ENCODE peak calls at places on chromosome 5, in five cellular contexts. P is CD8-positive, alpha-beta T cell; F is spleen; I is fibroblast of pulmonary artery; B is psoas muscle. R is an unnamed sample.

GRCh38 chr5:100803391-100803790 is 99.7 kb downstream of the ST8SIA4 start:
- DNase-seq in P (no peak), F (peak; percentile 47), I (peak; percentile 29), B (no peak), R (no peak)

GRCh38 chr5:9776525-9776924 is 146.4 kb upstream of the TAS2R1 start:
- DNase-seq in P (no peak), F (no peak), I (peak; percentile 35), B (no peak), R (no peak)

GRCh38 chr5:56069652-56070226 is 75.0 kb upstream of the IL6ST start:
- DNase-seq in P (no peak), F (no peak), I (no peak), B (no peak), R (no peak)

GRCh38 chr5:157761690-157762611 is 18.4 kb downstream of the LSM11 start:
- DNase-seq in P (no peak), F (no peak), I (peak; percentile 83), B (no peak), R (peak; percentile 35)

GRCh38 chr5:181069767-181070491 is 29.9 kb downstream of the BTNL9 start:
- DNase-seq in P (no peak), F (no peak), I (no peak), B (no peak), R (no peak)

GRCh38 chr5:57889558-57889957 is 406.9 kb upstream of the ACTBL2 start:
- DNase-seq in P (no peak), F (no peak), I (peak; percentile 68), B (no peak), R (peak; percentile 35)

GRCh38 chr5:149175346-149176113 is 34.2 kb downstream of the ABLIM3 start:
- DNase-seq in P (no peak), F (no peak), I (peak; percentile 53), B (peak; percentile 89), R (no peak)

GRCh38 chr5:179375236-179375685 is 30.0 kb upstream of the ADAMTS2 start:
- DNase-seq in P (no peak), F (no peak), I (no peak), B (no peak), R (no peak)

GRCh38 chr5:90056911-90057705 is 352.4 kb downstream of the CETN3 start:
- DNase-seq in P (no peak), F (no peak), I (no peak), B (no peak), R (no peak)

GRCh38 chr5:122532035-122532434 is 220.0 kb downstream of the SNCAIP start:
- DNase-seq in P (no peak), F (no peak), I (no peak), B (no peak), R (no peak)

GRCh38 chr5:95084757-95085156 is 200.1 kb downstream of the MCTP1 start:
- DNase-seq in P (no peak), F (no peak), I (no peak), B (no peak), R (no peak)

GRCh38 chr5:177385720-177386119 is 1.5 kb downstream of the SLC34A1 start:
- DNase-seq in P (no peak), F (no peak), I (no peak), B (no peak), R (no peak)

GRCh38 chr5:66807743-66808142 is 211.6 kb downstream of the MAST4 start:
- DNase-seq in P (no peak), F (no peak), I (peak; percentile 75), B (no peak), R (no peak)
- TF ChIP-seq CTCF in P (no peak), F (no peak), I (peak; percentile 69), B (peak; percentile 30), R (peak; percentile 55)

DNA sequence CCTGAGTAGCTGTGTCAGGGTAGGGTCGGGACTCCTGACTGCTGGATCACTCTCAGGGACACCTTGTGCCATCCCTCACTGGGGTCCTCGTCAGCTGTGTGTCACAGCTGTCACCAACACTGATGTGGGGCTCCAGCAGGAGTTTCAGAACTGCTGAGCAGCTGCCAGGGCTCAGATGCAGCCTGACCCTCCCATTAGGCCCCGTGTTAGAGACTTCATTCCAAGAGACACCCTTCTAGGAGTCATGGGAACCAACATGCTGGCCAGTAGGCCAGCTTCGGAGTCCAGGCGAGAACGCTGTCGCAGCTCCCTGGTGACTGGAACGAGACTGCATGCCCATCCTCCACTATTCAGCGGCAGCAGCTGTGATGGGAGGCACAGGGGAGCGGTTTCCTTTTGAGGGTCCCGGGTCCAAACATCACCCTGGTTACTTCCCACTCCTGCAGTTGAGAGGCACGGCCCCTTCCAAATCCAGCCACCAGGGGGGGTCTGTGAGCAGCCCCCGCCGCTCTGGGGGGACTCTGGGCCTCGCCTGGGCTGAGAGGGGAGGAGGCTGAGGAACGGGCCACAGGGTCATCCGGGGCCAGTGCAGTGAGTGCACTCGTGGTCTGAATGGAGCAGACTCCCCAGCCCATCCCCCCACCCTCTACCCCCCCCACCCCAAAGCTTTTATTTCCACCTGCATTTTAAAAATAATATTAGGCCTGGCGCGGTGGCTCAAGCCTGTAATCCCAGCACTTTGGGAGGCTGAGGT is 12.6 kb upstream of the TCF7 start:
- DNase-seq in P (peak; percentile 81), F (peak; percentile 94), I (no peak), B (peak; percentile 84), R (no peak)
- H3K4me3 ChIP-seq in P (peak overlapping the region; percentile 12), F (no peak overlapping the region), I (no peak overlapping the region), B (no peak overlapping the region), R (no peak overlapping the region)

DNA sequence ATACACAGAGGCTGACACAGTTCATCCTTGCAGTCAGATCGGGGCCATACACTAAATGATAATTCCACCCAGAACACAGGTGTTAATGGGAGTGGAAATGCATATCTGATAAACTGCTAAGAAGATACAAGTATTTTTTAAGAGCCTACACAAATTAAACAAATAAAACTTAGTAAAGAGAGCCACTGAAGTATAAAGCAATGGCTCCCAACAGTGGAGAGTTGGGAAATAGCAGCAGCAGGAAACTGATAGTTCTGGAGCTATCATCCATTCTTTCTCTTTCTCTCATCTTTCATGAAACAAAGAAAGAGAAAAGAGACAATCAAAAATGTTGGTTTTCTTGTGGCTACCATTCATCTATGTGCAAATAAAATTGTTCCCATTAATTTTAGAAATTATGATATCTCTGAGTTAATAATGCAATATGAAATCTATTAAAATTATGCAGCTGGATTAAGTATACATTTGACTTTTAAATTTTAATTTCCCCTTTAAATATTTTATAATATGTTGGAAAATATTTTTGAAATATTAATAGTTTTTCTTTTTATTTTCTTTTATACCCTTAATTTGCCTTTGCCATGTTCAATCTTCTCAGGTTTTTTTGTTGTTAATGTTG is 120.8 kb downstream of the EMB start:
- DNase-seq in P (no peak), F (no peak), I (no peak), B (no peak), R (no peak)
- TF ChIP-seq CTCF in P (no peak), F (no peak), I (no peak), B (no peak), R (peak; percentile 85)

GRCh38 chr5:154406231-154406630 is 39.6 kb upstream of the SAP30L start:
- DNase-seq in P (no peak), F (no peak), I (no peak), B (no peak), R (no peak)

GRCh38 chr5:154403776-154404387 is 41.9 kb upstream of the SAP30L start:
- DNase-seq in P (no peak), F (no peak), I (no peak), B (no peak), R (no peak)

GRCh38 chr5:154406826-154407225 is 39.0 kb upstream of the SAP30L start:
- DNase-seq in P (no peak), F (no peak), I (no peak), B (no peak), R (no peak)

GRCh38 chr5:154403234-154403633 is 42.6 kb upstream of the SAP30L start:
- DNase-seq in P (no peak), F (peak; percentile 38), I (no peak), B (no peak), R (no peak)

GRCh38 chr5:154405078-154405792 is 40.6 kb upstream of the SAP30L start:
- DNase-seq in P (peak; percentile 66), F (peak; percentile 95), I (peak; percentile 78), B (peak; percentile 87), R (peak; percentile 30)
- H3K4me3 ChIP-seq in P (no peak overlapping the region), F (peak overlapping the region; percentile 25), I (peak overlapping the region; percentile 43), B (peak overlapping the region; percentile 60), R (peak overlapping the region; percentile 42)

DNA sequence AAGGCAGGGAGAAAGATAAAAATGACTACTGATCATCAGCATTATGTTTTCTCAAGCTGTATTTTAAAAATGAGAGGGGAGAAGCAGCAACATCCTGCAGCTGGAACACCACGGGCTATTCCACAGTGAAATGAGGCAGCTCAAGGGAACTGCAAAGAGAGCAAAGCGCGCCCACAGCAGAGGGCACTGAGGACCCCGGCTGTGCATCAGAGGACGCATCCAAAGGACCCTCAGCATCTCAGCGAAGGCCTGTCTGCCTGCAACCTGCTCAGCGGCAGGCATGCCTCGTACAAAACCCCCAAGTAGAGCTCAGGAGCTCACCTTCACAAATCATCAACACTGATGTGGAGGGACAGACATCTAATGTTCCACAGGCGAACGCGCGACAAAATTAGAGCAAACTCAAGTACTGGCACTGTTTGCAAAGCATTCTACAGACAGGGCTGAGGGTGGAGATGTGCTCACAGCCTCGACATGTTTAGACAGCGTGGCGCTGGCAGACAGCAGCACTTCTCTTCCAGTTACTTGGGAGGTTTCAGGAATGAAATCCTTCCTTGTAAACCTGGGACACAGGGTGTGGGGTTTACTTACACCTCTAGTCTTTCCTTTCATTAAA is 80.9 kb downstream of the DCP2 start:
- DNase-seq in P (no peak), F (peak; percentile 47), I (no peak), B (no peak), R (no peak)
- TF ChIP-seq CTCF in P (no peak), F (no peak), I (no peak), B (no peak), R (no peak)

DNA sequence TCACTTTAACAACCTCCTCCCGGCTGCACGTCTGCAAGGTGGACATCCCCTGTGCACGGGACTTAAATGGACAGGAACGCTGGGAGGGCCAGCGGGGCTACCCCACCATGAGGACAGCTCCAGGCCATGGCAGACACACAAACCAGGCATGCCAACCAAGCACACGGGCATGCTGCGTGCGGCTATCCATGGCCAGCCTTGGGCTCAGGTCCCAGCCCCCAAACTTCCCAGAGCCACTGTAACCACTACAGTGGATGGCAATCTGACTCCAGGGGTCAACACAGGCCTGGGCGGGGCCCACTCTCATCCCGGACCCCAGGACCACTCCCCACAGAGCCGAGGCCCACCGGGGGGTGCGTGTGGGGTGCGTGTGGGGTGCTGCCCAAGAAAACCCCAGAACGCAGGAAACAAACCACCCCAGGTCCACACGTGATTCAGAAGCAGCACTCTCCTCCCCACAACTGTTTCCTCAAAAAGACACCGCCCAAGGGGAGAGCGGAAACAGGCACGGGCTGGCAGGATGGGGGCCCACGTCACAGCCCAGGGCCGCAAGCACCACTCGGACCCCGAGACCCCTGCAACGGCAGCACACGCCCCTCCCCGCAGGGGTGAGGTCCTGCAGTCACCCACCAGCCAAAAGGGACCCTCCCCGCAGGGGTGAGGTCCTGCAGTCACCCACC is 7.4 kb downstream of the SLC12A7 start:
- DNase-seq in P (peak; percentile 30), F (peak; percentile 88), I (no peak), B (no peak), R (no peak)
- H3K4me3 ChIP-seq in P (peak overlapping the region; percentile 79), F (no peak overlapping the region), I (no peak overlapping the region), B (no peak overlapping the region), R (peak overlapping the region; percentile 78)

GRCh38 chr5:138949988-138950387 is 74.9 kb upstream of the LRRTM2 start:
- DNase-seq in P (no peak), F (peak; percentile 62), I (no peak), B (no peak), R (no peak)
- TF ChIP-seq CTCF in P (no peak), F (no peak), I (no peak), B (no peak), R (no peak)

GRCh38 chr5:142501890-142502289 is 177.1 kb upstream of the SPRY4 start:
- DNase-seq in P (no peak), F (no peak), I (no peak), B (no peak), R (no peak)
- H3K4me3 ChIP-seq in P (no peak overlapping the region), F (no peak overlapping the region), I (no peak overlapping the region), B (no peak overlapping the region), R (no peak overlapping the region)

GRCh38 chr5:138289296-138289695 is 14.9 kb upstream of the GFRA3 start:
- DNase-seq in P (no peak), F (no peak), I (no peak), B (no peak), R (no peak)
- TF ChIP-seq CTCF in P (no peak), F (no peak), I (no peak), B (no peak), R (no peak)

R was measured in Panc1.